ENCODE peak calls at places on chromosome 3, in seven cellular contexts. E is SK-N-SH; H is aorta; Q is tibial artery; B is colonic mucosa; L is ovary; Z is CD8-positive, alpha-beta T cell. R is an unnamed sample. For H3K27me3, the result is how much of the 10 kb centered on the place peaks cover.

GRCh38 chr3:98573231-98573728 is 20.1 kb downstream of the CPOX start:
- DNase-seq in B (no peak), Z (no peak), E (peak), L (no peak), Q (no peak), H (no peak), R (no peak)

GRCh38 chr3:45241206-45241605 is 15.1 kb upstream of the TMEM158 start:
- DNase-seq in E (no peak), B (no peak), L (no peak), Q (no peak), H (no peak), Z (no peak), R (no peak)

GRCh38 chr3:90031121-90031520 is 923.7 kb downstream of the EPHA3 start:
- DNase-seq in L (no peak), Q (no peak), B (no peak), E (no peak), H (no peak), Z (no peak), R (no peak)

GRCh38 chr3:179432021-179432420 is 19.2 kb downstream of the GNB4 start:
- DNase-seq in Z (no peak), E (no peak), B (no peak), Q (peak), H (peak), L (no peak), R (no peak)

GRCh38 chr3:192444096-192444790 is 283.1 kb downstream of the FGF12 start:
- DNase-seq in B (peak), Q (peak), L (peak), E (peak), H (peak), Z (peak), R (peak)

GRCh38 chr3:173826901-173827609 is 429.5 kb downstream of the NLGN1 start:
- DNase-seq in E (no peak), B (no peak), H (no peak), Z (no peak), Q (no peak), L (no peak), R (no peak)

GRCh38 chr3:120858501-120858900 is 49.5 kb upstream of the STXBP5L start:
- DNase-seq in L (no peak), Z (no peak), B (no peak), Q (no peak), H (no peak), E (no peak), R (no peak)

GRCh38 chr3:1172642-1173041 is 79.8 kb downstream of the CNTN6 start:
- DNase-seq in Z (no peak), H (no peak), L (no peak), Q (no peak), E (no peak), B (no peak), R (no peak)

GRCh38 chr3:23685484-23686258 is 120.1 kb upstream of the UBE2E1 start:
- DNase-seq in Q (peak), B (peak), Z (no peak), E (peak), H (peak), L (peak), R (no peak)

GRCh38 chr3:124775776-124776336 is 45.6 kb downstream of the UMPS start:
- DNase-seq in B (no peak), L (peak), E (no peak), Z (no peak), H (peak), Q (no peak), R (peak)

GRCh38 chr3:178304758-178305157 is 231.5 kb upstream of the KCNMB2 start:
- DNase-seq in Q (no peak), B (no peak), L (no peak), Z (no peak), E (no peak), H (no peak), R (no peak)

GRCh38 chr3:50673937-50674336 is 790 bp upstream of the DOCK3 start:
- DNase-seq in Z (no peak), H (no peak), B (no peak), L (no peak), E (no peak), Q (no peak), R (no peak)
- H3K27me3 ChIP-seq in Z (under half), H (under half), B (under half), L (under half), E (half or more), Q (under half), R (under half)

GRCh38 chr3:190443257-190443656 is 6.4 kb downstream of the TMEM207 start:
- DNase-seq in Z (no peak), L (no peak), H (no peak), E (no peak), Q (no peak), B (no peak), R (no peak)
- H3K27ac ChIP-seq in Z (no peak), L (no peak), H (no peak), E (no peak), Q (no peak), B (no peak), R (no peak)

GRCh38 chr3:193905993-193906396 is 230.0 kb upstream of the HES1 start:
- DNase-seq in E (no peak), L (peak), H (no peak), Q (no peak), B (no peak), Z (no peak), R (no peak)
- H3K27me3 ChIP-seq in E (under half), L (under half), H (under half), Q (under half), B (under half), Z (under half), R (under half)

GRCh38 chr3:190368871-190369270 is 19.1 kb upstream of the CLDN16 start:
- DNase-seq in Z (no peak), H (no peak), L (no peak), E (no peak), B (no peak), Q (no peak), R (no peak)
- H3K27ac ChIP-seq in Z (no peak), H (no peak), L (no peak), E (no peak), B (no peak), Q (no peak), R (no peak)

GRCh38 chr3:123447749-123448502 is 964 bp downstream of the ADCY5 start:
- DNase-seq in Z (peak), Q (no peak), E (peak), B (no peak), H (peak), L (peak), R (no peak)
- H3K27me3 ChIP-seq in Z (under half), Q (under half), E (half or more), B (under half), H (under half), L (under half), R (under half)

GRCh38 chr3:42635111-42635510 is 18.4 kb upstream of the ZBTB47 start:
- DNase-seq in E (no peak), H (no peak), Q (no peak), B (no peak), L (no peak), Z (no peak), R (no peak)
- H3K27ac ChIP-seq in E (no peak), H (no peak), Q (no peak), B (no peak), L (no peak), Z (no peak), R (no peak)

GRCh38 chr3:149587383-149587782 is 70.4 kb downstream of the WWTR1 start:
- DNase-seq in H (no peak), B (no peak), Q (no peak), L (no peak), E (no peak), Z (no peak), R (no peak)

GRCh38 chr3:149590691-149591441 is 67.0 kb downstream of the WWTR1 start:
- DNase-seq in Z (no peak), B (no peak), Q (no peak), H (no peak), E (no peak), L (no peak), R (no peak)

GRCh38 chr3:149589332-149589731 is 68.5 kb downstream of the WWTR1 start:
- DNase-seq in B (no peak), Z (no peak), E (no peak), Q (no peak), H (no peak), L (no peak), R (no peak)

GRCh38 chr3:149586871-149587270 is 71.0 kb downstream of the WWTR1 start:
- DNase-seq in Z (no peak), E (no peak), L (no peak), Q (no peak), B (no peak), H (no peak), R (no peak)

DNA sequence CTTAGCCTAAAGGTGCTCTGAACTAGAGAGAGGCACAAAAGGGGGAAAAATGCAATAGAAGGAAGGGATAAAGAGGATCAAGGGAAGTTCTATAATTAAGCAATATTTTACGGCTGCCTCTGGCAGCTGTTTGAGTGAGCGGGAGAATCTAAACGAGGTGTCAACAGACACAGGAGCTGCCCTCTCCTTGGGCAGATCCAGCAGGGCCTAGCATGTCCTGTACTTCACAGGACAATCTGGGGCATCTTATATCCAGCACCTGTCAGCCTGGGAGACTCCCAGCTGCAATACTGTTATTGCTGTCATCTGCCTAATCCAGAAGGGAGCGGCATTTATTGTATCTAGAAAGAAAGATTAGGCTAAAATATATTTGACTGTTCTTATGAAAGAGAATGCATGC is 68.9 kb downstream of the WWTR1 start:
- DNase-seq in E (no peak), L (no peak), Z (no peak), Q (no peak), H (no peak), B (no peak), R (no peak)
- H3K27me3 ChIP-seq in E (under half), L (under half), Z (under half), Q (under half), H (under half), B (under half), R (under half)

GRCh38 chr3:30672287-30672735 is 65.9 kb downstream of the TGFBR2 start:
- DNase-seq in Z (no peak), H (no peak), L (no peak), E (no peak), Q (no peak), B (no peak), R (no peak)
- H3K27ac ChIP-seq in Z (no peak), H (no peak), L (no peak), E (no peak), Q (peak), B (no peak), R (no peak)

R was measured in WERI-Rb-1.